ENCODE peak calls at places on chromosomes 4 and X, in six cellular contexts. One of them, this sample, is unnamed.

GRCh38 chr4:175833574-175834350 is 21.7 kb upstream of the GPM6A start:
- DNase-seq in MM.1S: no peak
- DNase-seq in neural progenitor cell: peak; percentile 34
- DNase-seq in DND-41: no peak
- DNase-seq in IMR-90: no peak
- DNase-seq in fibroblast of lung: peak; percentile 12
- DNase-seq in this sample: no peak

GRCh38 chrX:26262121-26262523 is 46.2 kb downstream of the MAGEB5 start:
- DNase-seq in MM.1S: no peak
- DNase-seq in neural progenitor cell: no peak
- DNase-seq in DND-41: no peak
- DNase-seq in IMR-90: peak; percentile 26
- DNase-seq in fibroblast of lung: peak; percentile 23
- DNase-seq in this sample: no peak

GRCh38 chr4:54568184-54568583 is 89.6 kb upstream of the KIT start:
- DNase-seq in MM.1S: no peak
- DNase-seq in neural progenitor cell: no peak
- DNase-seq in DND-41: no peak
- DNase-seq in IMR-90: peak; percentile 83
- DNase-seq in fibroblast of lung: peak; percentile 84
- DNase-seq in this sample: no peak

GRCh38 chrX:68498508-68499379 is at the start of gene YIPF6:
- DNase-seq in MM.1S: peak; percentile 63
- DNase-seq in neural progenitor cell: peak; percentile 76
- DNase-seq in DND-41: peak; percentile 72
- DNase-seq in IMR-90: peak; percentile 72
- DNase-seq in fibroblast of lung: peak; percentile 70
- DNase-seq in this sample: peak; percentile 49

GRCh38 chrX:74458738-74459137 is 37.4 kb downstream of the SLC16A2 start:
- DNase-seq in MM.1S: no peak
- DNase-seq in neural progenitor cell: no peak
- DNase-seq in DND-41: no peak
- DNase-seq in IMR-90: peak; percentile 77
- DNase-seq in fibroblast of lung: peak; percentile 75
- DNase-seq in this sample: no peak

GRCh38 chr4:87042221-87042620 is 107.4 kb downstream of the AFF1 start:
- DNase-seq in MM.1S: no peak
- DNase-seq in neural progenitor cell: no peak
- DNase-seq in DND-41: no peak
- DNase-seq in IMR-90: no peak
- DNase-seq in fibroblast of lung: no peak
- DNase-seq in this sample: no peak

GRCh38 chr4:147289181-147289580 is 191.7 kb upstream of the EDNRA start:
- DNase-seq in MM.1S: no peak
- DNase-seq in neural progenitor cell: no peak
- DNase-seq in DND-41: no peak
- DNase-seq in IMR-90: no peak
- DNase-seq in fibroblast of lung: no peak
- DNase-seq in this sample: no peak

GRCh38 chr4:80005863-80006262 is 67.2 kb downstream of the ANTXR2 start:
- DNase-seq in MM.1S: no peak
- DNase-seq in neural progenitor cell: no peak
- DNase-seq in DND-41: no peak
- DNase-seq in IMR-90: peak; percentile 65
- DNase-seq in fibroblast of lung: peak; percentile 55
- DNase-seq in this sample: no peak

GRCh38 chr4:89681219-89681618 is 155.7 kb downstream of the SNCA start:
- DNase-seq in MM.1S: peak; percentile 12
- DNase-seq in neural progenitor cell: peak; percentile 52
- DNase-seq in DND-41: peak; percentile 85
- DNase-seq in IMR-90: no peak
- DNase-seq in fibroblast of lung: no peak
- DNase-seq in this sample: no peak

GRCh38 chr4:2132438-2132837 is 73.3 kb downstream of the NAT8L start:
- DNase-seq in MM.1S: no peak
- DNase-seq in neural progenitor cell: no peak
- DNase-seq in DND-41: no peak
- DNase-seq in IMR-90: no peak
- DNase-seq in fibroblast of lung: no peak
- DNase-seq in this sample: no peak

GRCh38 chrX:44915361-44915868 is 42.4 kb downstream of the KDM6A start:
- DNase-seq in MM.1S: no peak
- DNase-seq in neural progenitor cell: no peak
- DNase-seq in DND-41: no peak
- DNase-seq in IMR-90: peak; percentile 20
- DNase-seq in fibroblast of lung: peak; percentile 69
- DNase-seq in this sample: no peak

GRCh38 chrX:46169808-46170207 is 375.4 kb downstream of the ZNF674 start:
- DNase-seq in MM.1S: no peak
- DNase-seq in neural progenitor cell: no peak
- DNase-seq in DND-41: no peak
- DNase-seq in IMR-90: no peak
- DNase-seq in fibroblast of lung: peak; percentile 43
- DNase-seq in this sample: no peak

GRCh38 chr4:54256491-54257167 is 27.5 kb downstream of the PDGFRA start:
- DNase-seq in MM.1S: no peak
- DNase-seq in neural progenitor cell: no peak
- DNase-seq in DND-41: no peak
- DNase-seq in IMR-90: no peak
- DNase-seq in fibroblast of lung: no peak
- DNase-seq in this sample: no peak

GRCh38 chrX:79266702-79267101 is 100.4 kb downstream of the ITM2A start:
- DNase-seq in MM.1S: peak; percentile 72
- DNase-seq in neural progenitor cell: no peak
- DNase-seq in DND-41: no peak
- DNase-seq in IMR-90: no peak
- DNase-seq in fibroblast of lung: no peak
- DNase-seq in this sample: no peak

GRCh38 chr4:110088670-110089069 is 109.7 kb downstream of the ELOVL6 start:
- DNase-seq in MM.1S: peak; percentile 32
- DNase-seq in neural progenitor cell: no peak
- DNase-seq in DND-41: peak; percentile 55
- DNase-seq in IMR-90: peak; percentile 76
- DNase-seq in fibroblast of lung: peak; percentile 78
- DNase-seq in this sample: no peak

GRCh38 chr4:165184220-165184619 is 23.1 kb upstream of the KLHL2 start:
- DNase-seq in MM.1S: no peak
- DNase-seq in neural progenitor cell: no peak
- DNase-seq in DND-41: no peak
- DNase-seq in IMR-90: no peak
- DNase-seq in fibroblast of lung: no peak
- DNase-seq in this sample: no peak

GRCh38 chrX:68842781-68843581 is 14.2 kb downstream of the EFNB1 start:
- DNase-seq in MM.1S: no peak
- DNase-seq in neural progenitor cell: no peak
- DNase-seq in DND-41: no peak
- DNase-seq in IMR-90: peak; percentile 19
- DNase-seq in fibroblast of lung: peak; percentile 67
- DNase-seq in this sample: no peak

GRCh38 chr4:48047896-48048295 is 31.3 kb downstream of the NIPAL1 start:
- DNase-seq in MM.1S: no peak
- DNase-seq in neural progenitor cell: no peak
- DNase-seq in DND-41: no peak
- DNase-seq in IMR-90: no peak
- DNase-seq in fibroblast of lung: no peak
- DNase-seq in this sample: no peak

GRCh38 chr4:10974371-10974770 is 289.8 kb upstream of the CLNK start:
- DNase-seq in MM.1S: no peak
- DNase-seq in neural progenitor cell: no peak
- DNase-seq in DND-41: no peak
- DNase-seq in IMR-90: no peak
- DNase-seq in fibroblast of lung: peak; percentile 27
- DNase-seq in this sample: no peak

GRCh38 chr4:91448668-91449330 is 855.0 kb upstream of the GRID2 start:
- DNase-seq in MM.1S: no peak
- DNase-seq in neural progenitor cell: no peak
- DNase-seq in DND-41: no peak
- DNase-seq in IMR-90: no peak
- DNase-seq in fibroblast of lung: peak; percentile 81
- DNase-seq in this sample: no peak

GRCh38 chrX:12901486-12901885 is 4.9 kb upstream of the TLR8 start:
- DNase-seq in MM.1S: peak; percentile 55
- DNase-seq in neural progenitor cell: peak; percentile 56
- DNase-seq in DND-41: peak; percentile 72
- DNase-seq in IMR-90: peak; percentile 39
- DNase-seq in fibroblast of lung: peak; percentile 27
- DNase-seq in this sample: peak; percentile 48

GRCh38 chr4:89197920-89198319 is 86.6 kb downstream of the TIGD2 start:
- DNase-seq in MM.1S: no peak
- DNase-seq in neural progenitor cell: peak; percentile 83
- DNase-seq in DND-41: no peak
- DNase-seq in IMR-90: no peak
- DNase-seq in fibroblast of lung: no peak
- DNase-seq in this sample: no peak

GRCh38 chr4:184958127-184958806 is 60.0 kb upstream of the HELT start:
- DNase-seq in MM.1S: no peak
- DNase-seq in neural progenitor cell: no peak
- DNase-seq in DND-41: no peak
- DNase-seq in IMR-90: no peak
- DNase-seq in fibroblast of lung: no peak
- DNase-seq in this sample: no peak

GRCh38 chrX:103376979-103377324 is 614 bp downstream of the BEX3 start:
- DNase-seq in MM.1S: no peak
- DNase-seq in neural progenitor cell: peak; percentile 57
- DNase-seq in DND-41: peak; percentile 21
- DNase-seq in IMR-90: peak; percentile 27
- DNase-seq in fibroblast of lung: peak; percentile 32
- DNase-seq in this sample: no peak

GRCh38 chr4:107603430-107603829 is 116.6 kb downstream of the PAPSS1 start:
- DNase-seq in MM.1S: no peak
- DNase-seq in neural progenitor cell: no peak
- DNase-seq in DND-41: no peak
- DNase-seq in IMR-90: peak; percentile 54
- DNase-seq in fibroblast of lung: peak; percentile 64
- DNase-seq in this sample: no peak

GRCh38 chr4:8324640-8325239 is 55.2 kb downstream of the HTRA3 start:
- DNase-seq in MM.1S: no peak
- DNase-seq in neural progenitor cell: no peak
- DNase-seq in DND-41: no peak
- DNase-seq in IMR-90: peak; percentile 25
- DNase-seq in fibroblast of lung: peak; percentile 14
- DNase-seq in this sample: no peak

GRCh38 chr4:77010841-77011354 is 61.3 kb downstream of the SEPTIN11 start:
- DNase-seq in MM.1S: no peak
- DNase-seq in neural progenitor cell: no peak
- DNase-seq in DND-41: no peak
- DNase-seq in IMR-90: peak; percentile 86
- DNase-seq in fibroblast of lung: peak; percentile 88
- DNase-seq in this sample: no peak

DNA sequence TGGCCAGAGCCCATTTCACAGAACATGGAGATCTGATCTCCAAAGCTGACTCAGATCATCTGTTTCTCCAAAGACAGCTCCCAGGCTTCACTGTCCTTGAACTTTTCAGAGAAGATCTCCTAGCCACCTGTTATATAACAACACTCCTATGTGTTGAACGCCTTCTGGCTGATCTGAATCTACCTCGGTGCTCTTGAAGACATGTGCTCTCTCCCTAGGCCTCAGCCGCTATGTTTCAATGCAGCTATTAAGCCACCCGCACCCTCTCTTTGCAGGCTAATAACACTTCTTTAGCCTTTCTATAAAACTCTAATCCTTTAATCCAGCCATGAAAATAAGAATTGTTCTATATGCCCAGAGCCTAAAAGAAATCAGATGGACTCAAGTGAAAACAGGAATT is 34.9 kb downstream of the SEL1L3 start:
- DNase-seq in MM.1S: no peak
- DNase-seq in neural progenitor cell: no peak
- DNase-seq in DND-41: no peak
- DNase-seq in IMR-90: no peak
- DNase-seq in fibroblast of lung: no peak
- DNase-seq in this sample: no peak
- H3K9ac ChIP-seq in MM.1S: no peak overlapping the region
- H3K9ac ChIP-seq in neural progenitor cell: no peak overlapping the region
- H3K9ac ChIP-seq in DND-41: no peak overlapping the region
- H3K9ac ChIP-seq in IMR-90: no peak overlapping the region
- H3K9ac ChIP-seq in fibroblast of lung: no peak overlapping the region
- H3K9ac ChIP-seq in this sample: no peak overlapping the region

GRCh38 chrX:10615931-10616780 is 4.2 kb downstream of the MID1 start:
- DNase-seq in MM.1S: no peak
- DNase-seq in neural progenitor cell: peak; percentile 75
- DNase-seq in DND-41: peak; percentile 9
- DNase-seq in IMR-90: peak; percentile 58
- DNase-seq in fibroblast of lung: peak; percentile 71
- DNase-seq in this sample: peak; percentile 51
- H3K9ac ChIP-seq in MM.1S: no peak overlapping the region
- H3K9ac ChIP-seq in neural progenitor cell: no peak overlapping the region
- H3K9ac ChIP-seq in DND-41: no peak overlapping the region
- H3K9ac ChIP-seq in IMR-90: no peak overlapping the region
- H3K9ac ChIP-seq in fibroblast of lung: no peak overlapping the region
- H3K9ac ChIP-seq in this sample: no peak overlapping the region

DNA sequence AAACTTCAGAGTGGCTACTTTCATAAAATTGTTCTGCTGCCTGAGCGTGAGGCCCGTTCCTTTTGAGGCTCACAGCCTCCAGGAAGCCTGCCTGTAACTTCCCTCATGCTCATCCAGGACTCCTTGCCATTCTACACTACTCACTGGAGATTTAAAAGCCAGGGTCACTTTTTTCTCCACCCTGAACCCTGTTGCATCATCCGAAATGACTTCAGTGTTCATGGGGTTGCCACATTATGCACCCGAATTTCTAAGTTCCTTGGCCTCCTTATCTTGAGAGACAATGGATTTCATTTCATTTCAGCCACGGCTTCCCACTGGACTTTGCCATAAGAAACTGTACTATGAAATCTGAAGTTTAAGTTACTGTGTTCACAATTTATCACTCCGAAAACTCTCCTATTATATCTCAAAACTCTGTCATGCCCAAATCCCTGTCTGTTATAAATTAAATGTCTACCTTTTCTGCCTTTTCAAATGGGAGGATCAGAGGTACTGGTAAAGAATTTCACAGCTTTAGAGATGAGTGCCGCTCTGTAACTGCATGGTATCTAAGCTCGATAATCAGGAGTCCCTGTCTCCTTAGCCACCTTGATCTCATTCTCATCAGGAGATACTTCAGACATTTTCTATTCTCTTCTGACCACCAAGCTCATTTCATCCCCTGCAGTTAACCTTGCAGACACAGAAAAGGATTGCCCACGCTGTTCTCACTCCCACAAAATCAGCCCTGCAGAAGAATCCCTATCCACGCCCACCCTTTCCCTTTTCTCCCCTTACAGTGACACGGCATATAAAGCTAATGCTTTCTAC is 59.9 kb downstream of the TRIML1 start:
- DNase-seq in MM.1S: no peak
- DNase-seq in neural progenitor cell: no peak
- DNase-seq in DND-41: no peak
- DNase-seq in IMR-90: no peak
- DNase-seq in fibroblast of lung: no peak
- DNase-seq in this sample: no peak
- H3K9ac ChIP-seq in MM.1S: no peak overlapping the region
- H3K9ac ChIP-seq in neural progenitor cell: no peak overlapping the region
- H3K9ac ChIP-seq in DND-41: no peak overlapping the region
- H3K9ac ChIP-seq in IMR-90: no peak overlapping the region
- H3K9ac ChIP-seq in fibroblast of lung: no peak overlapping the region
- H3K9ac ChIP-seq in this sample: no peak overlapping the region

GRCh38 chr4:27272264-27272663 is 411.6 kb downstream of the STIM2 start:
- DNase-seq in MM.1S: no peak
- DNase-seq in neural progenitor cell: peak; percentile 52
- DNase-seq in DND-41: no peak
- DNase-seq in IMR-90: no peak
- DNase-seq in fibroblast of lung: no peak
- DNase-seq in this sample: no peak

GRCh38 chr4:27267435-27268355 is 407.1 kb downstream of the STIM2 start:
- DNase-seq in MM.1S: no peak
- DNase-seq in neural progenitor cell: no peak
- DNase-seq in DND-41: no peak
- DNase-seq in IMR-90: no peak
- DNase-seq in fibroblast of lung: no peak
- DNase-seq in this sample: no peak

GRCh38 chr4:27270435-27270834 is 409.8 kb downstream of the STIM2 start:
- DNase-seq in MM.1S: no peak
- DNase-seq in neural progenitor cell: no peak
- DNase-seq in DND-41: no peak
- DNase-seq in IMR-90: no peak
- DNase-seq in fibroblast of lung: no peak
- DNase-seq in this sample: no peak
- H3K9ac ChIP-seq in MM.1S: no peak overlapping the region
- H3K9ac ChIP-seq in neural progenitor cell: no peak overlapping the region
- H3K9ac ChIP-seq in DND-41: no peak overlapping the region
- H3K9ac ChIP-seq in IMR-90: no peak overlapping the region
- H3K9ac ChIP-seq in fibroblast of lung: no peak overlapping the region
- H3K9ac ChIP-seq in this sample: no peak overlapping the region

This sample was measured in NT2/D1.